ENCODE peak calls at places on chromosomes 2 and 18, in six cellular contexts. D is lower lobe of right lung; V is spleen; W is CD8-positive, alpha-beta T cell; T is mucosa of descending colon; Q is upper lobe of left lung. F is an unnamed sample.

GRCh38 chr2:26491563-26492167 is 13.7 kb upstream of the OTOF start:
- DNase-seq in T (no peak), V (peak; percentile 47), D (no peak), Q (no peak), W (no peak), F (no peak)

GRCh38 chr2:230403746-230404145 is 12.3 kb upstream of the SP100 start:
- DNase-seq in Q (no peak), W (no peak), V (no peak), T (no peak), D (no peak), F (no peak)

GRCh38 chr2:229566380-229566779 is 148.0 kb downstream of the DNER start:
- DNase-seq in V (no peak), T (no peak), W (no peak), D (no peak), Q (no peak), F (no peak)

GRCh38 chr2:112187805-112188596 is 49.8 kb downstream of the FBLN7 start:
- DNase-seq in D (no peak), V (no peak), Q (no peak), T (peak; percentile 25), W (peak; percentile 70), F (no peak)

GRCh38 chr2:11457935-11458334 is 8.0 kb downstream of the E2F6 start:
- DNase-seq in T (no peak), D (no peak), Q (no peak), W (no peak), V (no peak), F (no peak)

GRCh38 chr2:24337958-24338357 is 22.4 kb downstream of the ITSN2 start:
- DNase-seq in V (no peak), D (no peak), T (no peak), W (no peak), Q (no peak), F (no peak)

GRCh38 chr2:156319811-156320490 is 12.6 kb downstream of the NR4A2 start:
- DNase-seq in V (peak; percentile 71), W (no peak), D (peak; percentile 75), T (peak; percentile 68), Q (peak; percentile 78), F (peak; percentile 82)

GRCh38 chr2:239240480-239240881 is 160.3 kb downstream of the HDAC4 start:
- DNase-seq in D (no peak), V (peak; percentile 71), Q (no peak), W (no peak), T (no peak), F (no peak)

GRCh38 chr18:79545714-79546113 is 133.9 kb upstream of the CTDP1 start:
- DNase-seq in T (no peak), W (no peak), V (peak; percentile 56), Q (peak; percentile 70), D (peak; percentile 42), F (peak; percentile 50)

GRCh38 chr18:33116376-33116775 is 324.1 kb downstream of the CCDC178 start:
- DNase-seq in T (peak; percentile 91), D (peak; percentile 30), W (no peak), V (peak; percentile 57), Q (no peak), F (peak; percentile 49)

GRCh38 chr18:57134564-57135211 is 12.2 kb upstream of the BOD1L2 start:
- DNase-seq in D (no peak), Q (no peak), W (no peak), T (no peak), V (no peak), F (no peak)

GRCh38 chr2:237864940-237865622 is 5.7 kb downstream of the RAMP1 start:
- DNase-seq in V (no peak), T (no peak), W (no peak), Q (no peak), D (no peak), F (peak; percentile 18)

GRCh38 chr2:219965287-219965870 is 337.9 kb downstream of the SLC4A3 start:
- DNase-seq in V (no peak), D (no peak), Q (no peak), W (no peak), T (no peak), F (no peak)

GRCh38 chr18:69326094-69326493 is 74.6 kb upstream of the DOK6 start:
- DNase-seq in Q (no peak), T (no peak), D (no peak), V (no peak), W (no peak), F (no peak)

GRCh38 chr2:196750977-196751631 is 48.4 kb downstream of the GTF3C3 start:
- DNase-seq in D (peak; percentile 56), W (peak; percentile 54), T (peak; percentile 84), Q (no peak), V (peak; percentile 75), F (no peak)

GRCh38 chr2:186542002-186542401 is 47.9 kb upstream of the ITGAV start:
- DNase-seq in W (no peak), T (no peak), Q (no peak), V (no peak), D (no peak), F (no peak)

GRCh38 chr2:4914551-4914950 is 777.6 kb upstream of the SOX11 start:
- DNase-seq in W (no peak), D (no peak), T (no peak), Q (no peak), V (no peak), F (no peak)

GRCh38 chr2:120235681-120236080 is 12.5 kb upstream of the TMEM185B start:
- DNase-seq in V (peak; percentile 54), W (no peak), T (no peak), D (no peak), Q (no peak), F (no peak)

GRCh38 chr2:239577306-239577705 is 176.5 kb upstream of the HDAC4 start:
- DNase-seq in W (no peak), V (peak; percentile 39), T (no peak), Q (no peak), D (peak; percentile 26), F (peak; percentile 26)

GRCh38 chr18:44601447-44601846 is 79.2 kb upstream of the SETBP1 start:
- DNase-seq in V (no peak), D (no peak), T (no peak), Q (no peak), W (no peak), F (no peak)

GRCh38 chr18:70553245-70553960 is 264.6 kb downstream of the SOCS6 start:
- DNase-seq in Q (no peak), W (peak; percentile 5), V (no peak), D (no peak), T (no peak), F (no peak)

GRCh38 chr2:102141011-102141914 is 1.3 kb upstream of the IL1R1 start:
- DNase-seq in T (no peak), D (no peak), Q (peak; percentile 8), W (no peak), V (no peak), F (no peak)

GRCh38 chr2:119649364-119649917 is 29.6 kb upstream of the TMEM177 start:
- DNase-seq in V (no peak), T (no peak), W (no peak), D (no peak), Q (no peak), F (no peak)

GRCh38 chr2:212903413-212903812 is 248.0 kb downstream of the IKZF2 start:
- DNase-seq in Q (no peak), D (no peak), W (no peak), V (no peak), T (no peak), F (no peak)

GRCh38 chr2:96574364-96574763 is 37.8 kb downstream of the ARID5A start:
- DNase-seq in D (no peak), Q (no peak), V (no peak), T (no peak), W (no peak), F (no peak)
- TF ChIP-seq CTCF in D (no peak), Q (no peak), V (no peak), T (no peak), W (no peak), F (no peak)

GRCh38 chr2:173651891-173652290 is 297.2 kb downstream of the CDCA7 start:
- DNase-seq in T (no peak), Q (no peak), D (no peak), W (no peak), V (no peak), F (no peak)

GRCh38 chr2:173649527-173650219 is 295.0 kb downstream of the CDCA7 start:
- DNase-seq in D (no peak), W (no peak), Q (no peak), V (no peak), T (no peak), F (no peak)

GRCh38 chr2:173648816-173649215 is 294.1 kb downstream of the CDCA7 start:
- DNase-seq in V (no peak), T (no peak), Q (no peak), W (no peak), D (no peak), F (no peak)

GRCh38 chr2:173644146-173644545 is 289.5 kb downstream of the CDCA7 start:
- DNase-seq in V (no peak), D (no peak), T (no peak), W (no peak), Q (no peak), F (no peak)

DNA sequence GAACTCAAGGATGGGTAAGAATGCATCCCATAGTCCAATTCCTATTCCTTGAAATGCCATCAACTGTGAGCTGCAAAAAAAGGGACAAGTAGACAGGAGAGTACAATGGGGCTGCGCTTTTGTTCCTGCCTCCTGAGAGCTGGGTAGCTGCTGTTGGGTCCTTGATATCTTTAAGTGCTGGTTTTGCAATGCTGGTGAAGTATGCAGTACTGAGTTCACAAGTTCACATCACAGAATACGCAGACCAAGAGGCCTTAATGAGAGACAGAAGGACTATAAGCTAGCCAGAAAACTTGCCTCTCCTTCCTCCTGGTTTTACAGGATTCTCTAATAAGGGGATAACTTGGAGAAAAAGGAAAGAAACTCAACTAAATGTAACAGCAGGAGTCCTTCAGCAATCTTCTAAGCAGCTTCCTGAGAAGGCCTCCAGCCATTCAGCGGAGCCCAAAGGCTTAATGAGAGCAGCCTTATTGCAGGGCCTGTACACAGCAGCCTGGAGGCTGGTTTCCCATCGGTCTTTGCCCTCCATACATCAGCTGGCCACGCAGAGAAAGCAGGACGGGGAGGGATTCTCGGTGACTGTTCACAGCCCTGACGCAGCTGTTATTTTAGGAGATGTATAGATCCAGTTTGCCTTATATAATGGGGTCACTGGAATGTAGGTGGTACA is 293.1 kb downstream of the CDCA7 start:
- DNase-seq in Q (no peak), T (no peak), V (no peak), W (no peak), D (no peak), F (no peak)
- H3K4me3 ChIP-seq in Q (no peak overlapping the region), T (no peak overlapping the region), V (no peak overlapping the region), W (no peak overlapping the region), D (no peak overlapping the region), F (no peak overlapping the region)

GRCh38 chr2:9552491-9553178 is 3.0 kb downstream of the ADAM17 start:
- DNase-seq in D (no peak), Q (no peak), T (no peak), W (no peak), V (no peak), F (no peak)

GRCh38 chr2:9556121-9556869 is 665 bp upstream of the ADAM17 start:
- DNase-seq in D (no peak), Q (no peak), W (no peak), T (no peak), V (no peak), F (no peak)

GRCh38 chr2:9558948-9559381 is 3.3 kb upstream of the ADAM17 start:
- DNase-seq in T (no peak), Q (no peak), D (no peak), V (no peak), W (no peak), F (no peak)

GRCh38 chr2:9554841-9555337 is 741 bp downstream of the ADAM17 start:
- DNase-seq in D (no peak), Q (no peak), W (peak; percentile 17), V (no peak), T (peak; percentile 64), F (no peak)

GRCh38 chr2:9555338-9556120 is at the start of gene ADAM17:
- DNase-seq in T (peak; percentile 97), Q (peak; percentile 99), D (peak; percentile 99), W (peak; percentile 81), V (peak; percentile 100), F (peak; percentile 99)
- TF ChIP-seq CTCF in T (peak; percentile 32), Q (peak; percentile 84), D (peak; percentile 59), W (no peak), V (peak; percentile 41), F (peak; percentile 40)

GRCh38 chr2:127422631-127423475 is 4.6 kb downstream of the PROC start:
- DNase-seq in D (peak; percentile 70), Q (peak; percentile 88), W (peak; percentile 27), V (peak; percentile 89), T (no peak), F (peak; percentile 67)
- H3K4me3 ChIP-seq in D (peak overlapping the region; percentile 44), Q (peak overlapping the region; percentile 29), W (no peak overlapping the region), V (peak overlapping the region; percentile 36), T (no peak overlapping the region), F (peak overlapping the region; percentile 32)